ENCODE peak calls at places on chromosomes 13 and 19, in seven cellular contexts. I, K, W, O, J, V and P are unnamed samples.

GRCh38 chr19:44757057-44757734 is 8.7 kb downstream of the BCL3 start:
- DNase-seq in I (no peak), K (no peak), W (peak; percentile 89), O (no peak), J (peak; percentile 66), V (no peak), P (no peak)

GRCh38 chr13:67048793-67049150 is 181.4 kb downstream of the PCDH9 start:
- DNase-seq in I (no peak), K (no peak), W (no peak), O (no peak), J (no peak), V (no peak), P (no peak)

GRCh38 chr19:18846862-18847515 is 15.2 kb downstream of the UPF1 start:
- DNase-seq in I (no peak), K (no peak), W (peak; percentile 88), O (peak; percentile 65), J (peak; percentile 86), V (peak; percentile 54), P (no peak)

GRCh38 chr19:55679343-55680257 is 4.6 kb downstream of the EPN1 start:
- DNase-seq in I (no peak), K (no peak), W (no peak), O (no peak), J (no peak), V (no peak), P (no peak)

GRCh38 chr13:21047591-21048282 is 13.6 kb downstream of the LATS2 start:
- DNase-seq in I (no peak), K (no peak), W (no peak), O (no peak), J (peak; percentile 32), V (no peak), P (no peak)

GRCh38 chr19:2550431-2551171 is 74.7 kb downstream of the GADD45B start:
- DNase-seq in I (no peak), K (no peak), W (peak; percentile 54), O (no peak), J (no peak), V (no peak), P (no peak)

GRCh38 chr13:33146843-33147611 is 130.8 kb downstream of the KL start:
- DNase-seq in I (no peak), K (peak; percentile 98), W (no peak), O (no peak), J (no peak), V (no peak), P (no peak)

GRCh38 chr19:16208064-16208759 is 10.5 kb downstream of the AP1M1 start:
- DNase-seq in I (no peak), K (no peak), W (no peak), O (no peak), J (no peak), V (no peak), P (no peak)

GRCh38 chr13:110131424-110131823 is 175.5 kb downstream of the COL4A1 start:
- DNase-seq in I (no peak), K (no peak), W (no peak), O (no peak), J (no peak), V (no peak), P (no peak)

GRCh38 chr13:107847406-107847805 is 367.9 kb downstream of the LIG4 start:
- DNase-seq in I (no peak), K (no peak), W (no peak), O (no peak), J (no peak), V (no peak), P (no peak)

GRCh38 chr13:107846642-107847041 is 368.7 kb downstream of the LIG4 start:
- DNase-seq in I (no peak), K (no peak), W (peak; percentile 12), O (no peak), J (no peak), V (no peak), P (no peak)

GRCh38 chr13:107843281-107843680 is 372.1 kb downstream of the LIG4 start:
- DNase-seq in I (no peak), K (no peak), W (no peak), O (no peak), J (no peak), V (no peak), P (no peak)

GRCh38 chr13:107842562-107843180 is 372.7 kb downstream of the LIG4 start:
- DNase-seq in I (no peak), K (no peak), W (no peak), O (no peak), J (no peak), V (no peak), P (no peak)

GRCh38 chr13:107845911-107846310 is 369.4 kb downstream of the LIG4 start:
- DNase-seq in I (no peak), K (no peak), W (no peak), O (no peak), J (no peak), V (no peak), P (no peak)
- TF ChIP-seq SIN3A in I (no peak), K (no peak), W (no peak), O (no peak), J (no peak), V (no peak), P (no peak)

GRCh38 chr19:4541114-4541805 is 1.4 kb upstream of the LRG1 start:
- DNase-seq in I (no peak), K (no peak), W (no peak), O (no peak), J (no peak), V (no peak), P (no peak)

GRCh38 chr19:4539697-4540581 is at the start of gene LRG1:
- DNase-seq in I (no peak), K (peak; percentile 30), W (no peak), O (peak; percentile 91), J (no peak), V (peak; percentile 86), P (no peak)

GRCh38 chr19:4543444-4543843 is 3.6 kb upstream of the LRG1 start:
- DNase-seq in I (no peak), K (no peak), W (no peak), O (no peak), J (no peak), V (no peak), P (no peak)

GRCh38 chr19:4543856-4544647 is 4.2 kb upstream of the LRG1 start:
- DNase-seq in I (no peak), K (no peak), W (no peak), O (no peak), J (no peak), V (no peak), P (no peak)

DNA sequence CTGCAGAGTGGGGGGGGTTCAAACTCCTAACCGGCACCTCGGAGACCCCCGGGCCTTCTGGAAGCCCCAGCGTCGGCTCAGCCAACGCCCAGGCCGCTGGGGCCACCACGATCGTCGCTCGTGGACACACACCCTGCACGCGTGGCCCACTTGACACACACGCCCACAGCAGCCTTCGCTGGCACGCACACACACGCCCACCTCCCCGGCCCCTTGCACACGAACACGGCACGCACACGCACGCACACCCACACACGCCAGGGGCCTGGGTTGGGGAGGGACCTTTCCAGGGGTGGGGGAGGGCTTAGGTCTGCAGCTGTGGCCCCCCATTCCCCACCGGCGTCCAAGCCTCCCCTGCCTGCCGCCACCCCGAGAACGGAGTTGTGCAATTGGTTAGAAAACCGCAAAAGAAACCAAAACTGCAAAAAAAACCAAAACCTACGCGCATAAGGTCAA is 3.1 kb upstream of the LRG1 start:
- DNase-seq in I (no peak), K (no peak), W (no peak), O (no peak), J (no peak), V (no peak), P (no peak)
- H3K4me1 ChIP-seq in I (peaks cover 10% of the 10 kb centered on the region), K (peaks cover 12% of the 10 kb centered on the region), W (peaks cover under 1% of the 10 kb centered on the region), O (peaks cover 43% of the 10 kb centered on the region), J (peaks cover 5% of the 10 kb centered on the region), V (peaks cover 44% of the 10 kb centered on the region), P (no peaks in the 10 kb centered on the region)

DNA sequence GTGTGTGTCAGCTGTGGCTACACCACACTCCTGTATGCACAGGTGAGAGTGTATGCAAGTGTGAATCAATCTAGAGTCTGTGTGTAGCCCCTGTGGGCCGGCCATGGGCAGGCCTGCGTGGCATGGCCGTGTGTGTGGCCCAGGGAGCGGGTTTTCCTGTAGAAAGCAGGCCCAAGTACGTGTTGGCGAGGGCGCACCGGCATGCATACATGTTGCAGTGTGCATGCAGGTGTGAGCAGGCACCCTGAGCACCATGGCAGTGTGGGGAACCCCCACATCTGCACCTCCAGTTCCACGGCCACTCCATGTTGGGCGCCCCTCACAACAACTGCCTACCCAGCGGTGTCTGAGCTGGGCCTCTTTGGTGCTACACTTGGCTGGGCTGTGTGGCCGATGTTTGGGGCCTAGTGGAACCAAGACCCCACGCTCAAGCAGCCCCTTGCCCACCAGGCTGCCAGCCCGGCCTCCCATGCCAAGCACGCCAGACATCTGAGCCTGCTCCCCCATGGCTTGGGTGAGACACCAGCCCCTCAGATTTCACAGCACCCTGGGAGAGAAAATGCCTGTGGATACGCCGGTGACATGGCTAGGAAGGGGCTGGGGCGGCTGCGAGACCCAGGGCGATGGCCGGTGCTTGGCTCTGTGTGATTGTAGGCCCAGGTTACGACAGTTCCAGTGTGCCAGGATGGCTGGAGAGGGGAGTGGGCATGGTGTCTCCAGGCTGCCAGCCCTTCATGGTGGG is 2.1 kb downstream of the NFIX start:
- DNase-seq in I (no peak), K (no peak), W (no peak), O (no peak), J (no peak), V (no peak), P (no peak)
- H3K4me3 ChIP-seq in I (peak overlapping the region; percentile 81), K (no peak overlapping the region), W (peak overlapping the region; percentile 76), O (peak overlapping the region; percentile 64), J (no peak overlapping the region), V (no peak overlapping the region), P (peak overlapping the region; percentile 49)

GRCh38 chr13:29510698-29511438 is 84.6 kb downstream of the SLC7A1 start:
- DNase-seq in I (no peak), K (no peak), W (no peak), O (no peak), J (no peak), V (no peak), P (no peak)
- TF ChIP-seq SIN3A in I (no peak), K (no peak), W (no peak), O (no peak), J (no peak), V (no peak), P (no peak)

DNA sequence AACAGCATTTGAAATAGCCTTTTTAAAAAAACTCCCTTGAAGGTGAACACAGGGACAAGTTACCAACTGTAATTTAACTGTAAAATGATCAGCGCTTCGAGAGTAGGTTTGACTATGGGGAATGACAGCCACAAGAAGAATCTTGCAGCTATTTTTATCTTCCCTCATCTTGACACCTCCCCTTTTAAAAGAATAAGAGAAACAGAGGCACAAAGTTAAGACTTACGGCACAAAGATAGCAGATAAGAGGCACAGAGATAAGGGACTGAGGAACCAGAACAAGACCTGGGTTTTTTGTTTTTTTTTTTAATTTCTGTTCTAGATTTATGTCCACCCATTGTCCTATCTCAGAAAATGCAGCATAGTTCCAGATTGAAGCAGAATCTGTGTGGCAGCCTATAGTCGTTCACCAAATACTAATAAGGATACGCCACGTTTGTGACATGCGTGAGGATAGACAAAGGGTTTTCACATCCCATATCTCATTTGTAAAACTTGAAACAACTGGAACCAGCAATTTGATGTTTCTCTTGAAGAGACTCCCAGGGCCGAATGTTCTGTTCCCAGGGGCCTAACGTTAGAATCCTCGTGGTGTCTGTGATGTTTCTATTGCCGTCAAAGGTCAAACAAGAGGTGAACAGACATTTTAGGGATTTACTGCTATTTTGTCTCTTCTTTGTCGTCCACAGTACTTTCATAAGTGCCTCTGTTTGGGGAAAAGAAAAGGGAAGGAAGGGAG is 154.9 kb downstream of the DCT start:
- DNase-seq in I (no peak), K (no peak), W (no peak), O (no peak), J (no peak), V (no peak), P (no peak)
- H3K4me1 ChIP-seq in I (no peaks in the 10 kb centered on the region), K (peaks cover 16% of the 10 kb centered on the region), W (no peaks in the 10 kb centered on the region), O (no peaks in the 10 kb centered on the region), J (no peaks in the 10 kb centered on the region), V (peaks cover 6% of the 10 kb centered on the region), P (no peaks in the 10 kb centered on the region)